ENCODE peak calls at places on chromosomes 4 and X, in six cellular contexts. F is ovary, B is stomach, H is upper lobe of left lung, E is SK-N-SH, S is sigmoid colon. U is an unnamed sample.

GRCh38 chr4:52788806-52789205 is 37.6 kb upstream of the ERVMER34-1 start:
- DNase-seq in F (no peak), B (no peak), H (no peak), E (no peak), S (no peak), U (no peak)

GRCh38 chr4:184099541-184099966 is 118.1 kb downstream of the ENPP6 start:
- DNase-seq in F (no peak), B (no peak), H (no peak), E (peak; percentile 43), S (no peak), U (no peak)

GRCh38 chrX:120560405-120560841 is 339 bp downstream of the CUL4B start:
- DNase-seq in F (no peak), B (peak; percentile 36), H (no peak), E (no peak), S (peak; percentile 67), U (no peak)

GRCh38 chr4:3403104-3403906 is 38.5 kb upstream of the HGFAC start:
- DNase-seq in F (no peak), B (no peak), H (peak; percentile 44), E (no peak), S (peak; percentile 30), U (no peak)

GRCh38 chr4:99186029-99186428 is 33.0 kb downstream of the ADH6 start:
- DNase-seq in F (no peak), B (no peak), H (no peak), E (no peak), S (no peak), U (no peak)

GRCh38 chr4:109590841-109591357 is 30.9 kb downstream of the MCUB start:
- DNase-seq in F (no peak), B (no peak), H (no peak), E (no peak), S (no peak), U (no peak)

GRCh38 chr4:173405840-173406606 is 7.1 kb upstream of the SCRG1 start:
- DNase-seq in F (no peak), B (no peak), H (no peak), E (no peak), S (no peak), U (no peak)

GRCh38 chrX:150543230-150544155 is 24.9 kb upstream of the MTM1 start:
- DNase-seq in F (no peak), B (no peak), H (no peak), E (no peak), S (no peak), U (no peak)

GRCh38 chr4:152735302-152735917 is 44.1 kb downstream of the TIGD4 start:
- DNase-seq in F (no peak), B (no peak), H (no peak), E (peak; percentile 50), S (no peak), U (no peak)

GRCh38 chr4:180455226-180455625 is 1788.0 kb upstream of the TENM3 start:
- DNase-seq in F (no peak), B (no peak), H (no peak), E (no peak), S (no peak), U (no peak)

GRCh38 chr4:174828845-174829701 is at the start of gene GLRA3:
- DNase-seq in F (peak; percentile 19), B (peak; percentile 36), H (peak; percentile 86), E (peak; percentile 79), S (no peak), U (peak; percentile 5)

GRCh38 chr4:171639540-171639939 is 173.7 kb upstream of the GALNTL6 start:
- DNase-seq in F (no peak), B (no peak), H (no peak), E (no peak), S (no peak), U (no peak)

GRCh38 chr4:163300445-163300844 is 32.0 kb downstream of the NPY1R start:
- DNase-seq in F (no peak), B (no peak), H (no peak), E (no peak), S (no peak), U (no peak)

GRCh38 chr4:117783716-117784115 is 250.6 kb upstream of the NDST3 start:
- DNase-seq in F (no peak), B (no peak), H (no peak), E (no peak), S (no peak), U (no peak)

GRCh38 chr4:25290490-25291067 is 22.0 kb upstream of the ZCCHC4 start:
- DNase-seq in F (no peak), B (no peak), H (no peak), E (no peak), S (no peak), U (no peak)

GRCh38 chrX:132090370-132091152 is 37.3 kb downstream of the FRMD7 start:
- DNase-seq in F (no peak), B (no peak), H (no peak), E (no peak), S (no peak), U (no peak)

GRCh38 chrX:20680998-20681397 is 414.3 kb upstream of the RPS6KA3 start:
- DNase-seq in F (no peak), B (no peak), H (no peak), E (no peak), S (no peak), U (no peak)

GRCh38 chr4:10017037-10017893 is 4.0 kb downstream of the SLC2A9 start:
- DNase-seq in F (no peak), B (no peak), H (no peak), E (no peak), S (no peak), U (no peak)
- TF ChIP-seq EP300 in F (no peak), B (no peak), H (no peak), E (no peak), S (no peak), U (no peak)

GRCh38 chr4:159051245-159052071 is 51.4 kb upstream of the RAPGEF2 start:
- DNase-seq in F (no peak), B (no peak), H (no peak), E (no peak), S (no peak), U (no peak)
- TF ChIP-seq EP300 in F (no peak), B (no peak), H (no peak), E (no peak), S (no peak), U (no peak)

DNA sequence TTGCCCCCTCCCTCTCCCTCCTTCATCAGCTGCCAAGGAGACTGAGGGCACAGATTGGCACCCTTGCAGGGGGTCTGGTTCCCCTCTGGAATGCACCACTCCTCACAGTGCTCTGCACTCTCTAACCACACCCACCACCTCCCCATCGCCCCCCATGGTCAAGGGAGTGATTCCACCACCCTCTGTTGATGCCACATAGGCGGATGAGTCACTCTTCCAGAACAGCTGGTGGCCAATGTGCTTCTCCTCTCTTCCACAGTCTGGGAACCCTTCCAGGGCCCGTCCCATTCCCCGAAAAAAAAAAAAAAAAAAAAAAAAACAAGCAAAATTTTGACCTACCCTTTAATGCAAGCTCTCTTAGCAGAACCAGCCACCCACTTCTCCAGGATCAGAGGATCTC is 341.3 kb upstream of the KLF3 start:
- DNase-seq in F (no peak), B (no peak), H (no peak), E (no peak), S (no peak), U (no peak)
- TF ChIP-seq EP300 in F (no peak), B (no peak), H (no peak), E (no peak), S (no peak), U (no peak)

GRCh38 chrX:48961585-48962091 is 4.2 kb upstream of the OTUD5 start:
- DNase-seq in F (no peak), B (no peak), H (no peak), E (no peak), S (no peak), U (no peak)
- TF ChIP-seq EP300 in F (no peak), B (no peak), H (no peak), E (no peak), S (no peak), U (no peak)

DNA sequence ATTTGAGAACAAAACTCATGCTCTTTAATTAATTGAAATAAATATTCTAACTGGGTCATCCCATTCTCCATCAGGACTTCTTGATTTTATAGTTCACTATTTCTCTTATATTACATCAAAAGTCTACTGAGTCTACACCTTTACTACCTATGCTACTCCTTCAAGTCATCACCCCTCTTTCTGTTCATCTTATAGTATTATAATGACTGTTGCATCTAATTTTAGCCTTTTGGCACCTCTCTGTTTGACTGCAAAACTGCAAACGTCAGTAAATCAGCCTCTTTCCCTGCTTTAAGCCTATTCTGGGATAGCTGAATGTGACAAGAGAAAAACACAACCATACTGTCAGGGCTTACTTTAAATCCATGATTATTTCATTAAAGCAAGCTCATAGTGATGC is 639.1 kb downstream of the GABRG1 start:
- DNase-seq in F (no peak), B (no peak), H (no peak), E (no peak), S (no peak), U (no peak)
- TF ChIP-seq EP300 in F (no peak), B (no peak), H (no peak), E (no peak), S (no peak), U (no peak)

GRCh38 chr4:169248645-169249044 is 22.1 kb downstream of the SH3RF1 start:
- DNase-seq in F (no peak), B (no peak), H (no peak), E (no peak), S (no peak), U (no peak)

GRCh38 chr4:169246957-169247396 is 23.8 kb downstream of the SH3RF1 start:
- DNase-seq in F (no peak), B (no peak), H (no peak), E (no peak), S (no peak), U (no peak)

GRCh38 chr4:169251291-169252235 is 19.2 kb downstream of the SH3RF1 start:
- DNase-seq in F (no peak), B (no peak), H (no peak), E (no peak), S (no peak), U (no peak)

GRCh38 chr4:169250796-169251195 is 20.0 kb downstream of the SH3RF1 start:
- DNase-seq in F (no peak), B (no peak), H (no peak), E (no peak), S (no peak), U (no peak)

DNA sequence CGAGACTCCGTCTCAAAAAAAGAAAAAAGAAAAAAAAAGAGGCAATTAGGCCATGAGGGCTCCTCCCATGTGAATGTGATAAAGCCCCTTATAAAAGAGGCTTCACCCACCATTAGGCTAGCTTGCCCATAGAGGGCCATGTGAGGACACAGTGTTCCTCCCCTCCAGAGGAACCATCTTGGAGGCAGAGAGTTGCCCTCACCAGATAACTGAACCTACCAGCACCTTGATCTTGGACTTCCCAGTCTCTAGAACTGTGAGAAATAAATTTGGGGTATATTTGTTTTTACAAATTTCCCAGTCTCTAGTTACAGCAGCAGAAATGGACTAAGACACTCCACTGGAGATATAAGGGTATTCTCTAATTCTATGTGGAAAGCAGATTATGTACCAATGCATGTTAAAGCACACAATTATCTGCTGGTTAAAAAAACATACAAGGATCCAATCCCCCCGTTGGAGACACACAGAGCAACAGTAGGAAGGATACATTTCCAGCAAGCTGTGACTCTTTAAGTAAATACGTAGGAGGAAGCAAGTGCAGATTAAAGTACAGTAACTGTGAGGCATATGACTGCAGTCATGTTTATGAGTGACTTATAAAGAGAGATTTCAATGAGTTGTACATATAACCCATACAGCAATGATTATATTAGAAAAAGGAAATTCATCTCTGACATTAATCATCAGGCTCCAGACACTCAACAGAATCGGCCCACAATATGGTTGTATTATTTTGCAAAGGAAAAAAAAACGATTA is 21.4 kb downstream of the SH3RF1 start:
- DNase-seq in F (no peak), B (no peak), H (no peak), E (no peak), S (no peak), U (no peak)
- TF ChIP-seq EP300 in F (no peak), B (no peak), H (peak; percentile 71), E (no peak), S (no peak), U (no peak)